ENCODE peak calls at places on chromosomes 3 and 15, in nine cellular contexts. C is transverse colon, F is tibial nerve, M is stomach, L is A549, N is HepG2, R is H1, K is sigmoid colon, U is ovary. O is an unnamed sample.
A peak's percentile ranks its signal among the peaks of the same experiment; 100 is the strongest.

GRCh38 chr15:90232941-90233700 is 620 bp downstream of the CIB1 start:
- DNase-seq in L (peak; percentile 85), U (no peak), N (peak; percentile 84), F (no peak), M (peak; percentile 74), K (peak; percentile 83), C (peak; percentile 87), R (peak; percentile 84), O (peak; percentile 85)

GRCh38 chr15:30065025-30065801 is 17.5 kb upstream of the GOLGA8J start:
- DNase-seq in L (no peak), K (no peak), F (no peak), N (no peak), C (no peak), U (no peak), M (no peak), R (no peak), O (peak; percentile 39)

GRCh38 chr3:64291345-64291744 is 66.1 kb upstream of the PRICKLE2 start:
- DNase-seq in U (peak; percentile 36), M (no peak), R (no peak), K (peak; percentile 83), N (no peak), F (no peak), L (peak; percentile 47), C (peak; percentile 11), O (no peak)

GRCh38 chr3:126553284-126553811 is 5.4 kb downstream of the C3orf22 start:
- DNase-seq in C (peak; percentile 2), M (peak; percentile 17), F (no peak), N (no peak), L (no peak), U (no peak), K (no peak), R (no peak), O (peak; percentile 10)

GRCh38 chr3:65979152-65979551 is 59.6 kb downstream of the MAGI1 start:
- DNase-seq in R (no peak), U (peak; percentile 21), L (no peak), K (no peak), C (no peak), N (no peak), M (no peak), F (no peak), O (no peak)

GRCh38 chr3:119494597-119494996 is 3.8 kb upstream of the TIMMDC1 start:
- DNase-seq in U (no peak), M (no peak), N (no peak), F (no peak), R (no peak), L (no peak), C (no peak), K (no peak), O (no peak)

GRCh38 chr3:3200632-3201212 is 21.2 kb upstream of the CRBN start:
- DNase-seq in R (no peak), U (peak; percentile 40), C (peak; percentile 15), N (peak; percentile 71), M (peak; percentile 41), K (no peak), F (peak; percentile 14), L (peak; percentile 68), O (no peak)

GRCh38 chr15:40436116-40436891 is 4.4 kb upstream of the BAHD1 start:
- DNase-seq in U (peak; percentile 58), N (no peak), M (no peak), F (no peak), R (peak; percentile 77), L (no peak), C (peak; percentile 49), K (no peak), O (no peak)

GRCh38 chr15:66846811-66847210 is 144.8 kb downstream of the SMAD6 start:
- DNase-seq in R (no peak), N (no peak), K (no peak), C (no peak), L (no peak), M (no peak), U (no peak), F (no peak), O (no peak)

GRCh38 chr3:13077431-13078157 is 4.4 kb upstream of the IQSEC1 start:
- DNase-seq in N (no peak), M (peak; percentile 45), F (no peak), K (no peak), R (no peak), U (no peak), C (no peak), L (no peak), O (no peak)

GRCh38 chr3:185912929-185913901 is 24.6 kb downstream of the TRA2B start:
- DNase-seq in F (no peak), M (no peak), U (no peak), L (no peak), C (no peak), K (no peak), N (no peak), R (no peak), O (no peak)

GRCh38 chr3:118181274-118181673 is 853.4 kb downstream of the IGSF11 start:
- DNase-seq in L (no peak), F (no peak), N (no peak), C (no peak), R (no peak), K (no peak), M (no peak), U (no peak), O (no peak)

GRCh38 chr3:125366132-125366531 is 9.0 kb downstream of the ZNF148 start:
- DNase-seq in R (no peak), U (no peak), N (no peak), M (no peak), L (no peak), C (no peak), K (no peak), F (no peak), O (no peak)

GRCh38 chr3:11045536-11045935 is 53.0 kb downstream of the SLC6A1 start:
- DNase-seq in L (no peak), U (no peak), R (no peak), C (no peak), N (no peak), F (no peak), M (no peak), K (peak; percentile 13), O (no peak)

GRCh38 chr3:155494332-155494731 is 200.8 kb upstream of the STRIT1 start:
- DNase-seq in K (no peak), L (no peak), R (no peak), F (no peak), N (no peak), C (no peak), M (no peak), U (no peak), O (no peak)

GRCh38 chr3:7875858-7876442 is 625.7 kb upstream of the LMCD1 start:
- DNase-seq in K (no peak), L (no peak), F (no peak), U (no peak), C (no peak), R (no peak), M (no peak), N (no peak), O (no peak)

GRCh38 chr3:168604767-168605166 is 509.0 kb upstream of the GOLIM4 start:
- DNase-seq in K (no peak), F (no peak), M (no peak), N (no peak), L (no peak), U (no peak), C (no peak), R (no peak), O (no peak)

GRCh38 chr3:133469140-133469731 is 69.4 kb downstream of the BFSP2 start:
- DNase-seq in F (no peak), K (no peak), U (no peak), M (no peak), L (no peak), C (no peak), N (peak; percentile 91), R (no peak), O (no peak)

DNA sequence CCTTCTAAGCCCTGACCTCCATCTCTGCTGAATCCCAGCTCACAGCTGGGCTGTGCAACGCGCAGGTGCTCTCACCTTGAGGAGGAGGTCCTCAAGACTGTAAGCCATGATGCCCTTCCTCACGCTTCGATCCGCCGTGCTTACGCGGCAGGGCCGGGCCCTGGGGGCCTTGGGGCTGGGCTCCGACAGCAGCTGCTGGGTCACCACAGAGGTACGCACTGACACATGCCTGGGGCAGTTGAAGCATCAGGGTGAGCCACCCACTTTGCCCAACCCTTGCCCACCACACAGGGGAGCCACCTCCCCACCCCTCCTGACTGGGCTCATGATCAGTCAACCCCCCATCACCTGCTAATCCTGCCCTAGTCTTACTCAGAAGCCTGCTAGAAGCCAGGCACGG is 3.1 kb downstream of the CIDEC start:
- DNase-seq in M (no peak), U (no peak), R (no peak), N (no peak), C (no peak), F (no peak), L (no peak), K (no peak), O (no peak)
- H3K4me3 ChIP-seq in M (no peak overlapping the region), U (no peak overlapping the region), R (no peak overlapping the region), N (no peak overlapping the region), C (no peak overlapping the region), F (no peak overlapping the region), L (no peak overlapping the region), K (no peak overlapping the region), O (no peak overlapping the region)

GRCh38 chr15:91456251-91456718 is 356.2 kb downstream of the SV2B start:
- DNase-seq in N (no peak), L (peak; percentile 70), K (no peak), C (no peak), M (no peak), R (no peak), U (no peak), F (no peak), O (no peak)
- H3K27ac ChIP-seq in N (no peak overlapping the region), L (peak overlapping the region; percentile 63), K (no peak overlapping the region), C (no peak overlapping the region), M (peak overlapping the region; percentile 4), R (no peak overlapping the region), U (no peak overlapping the region), F (no peak overlapping the region), O (no peak overlapping the region)

DNA sequence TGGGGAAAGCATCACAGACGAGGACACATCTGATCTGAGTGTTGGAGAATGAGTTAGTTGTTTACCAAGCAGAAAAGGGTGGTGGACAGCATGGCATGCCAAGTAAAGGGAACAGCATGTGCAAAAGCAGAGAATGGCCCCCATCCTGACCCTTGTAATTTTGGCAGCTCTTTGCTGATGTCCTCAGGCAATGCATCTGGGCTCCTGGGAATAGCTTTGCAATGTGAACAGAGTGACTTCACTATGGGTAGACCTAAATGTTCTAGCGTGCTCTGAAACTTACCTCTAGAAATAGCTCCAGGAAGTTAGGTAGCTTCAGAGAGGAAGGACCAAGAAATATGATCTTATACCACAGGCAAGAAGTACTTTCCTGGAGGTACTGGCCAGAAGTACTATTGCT is 263.4 kb downstream of the LPP start:
- DNase-seq in M (no peak), K (no peak), R (no peak), L (no peak), F (no peak), N (no peak), U (no peak), C (no peak), O (no peak)
- TF ChIP-seq EP300 in M (peak; percentile 68), K (no peak), R (no peak), L (no peak), F (peak; percentile 48), N (no peak), U (no peak), C (no peak), O (peak; percentile 12)

DNA sequence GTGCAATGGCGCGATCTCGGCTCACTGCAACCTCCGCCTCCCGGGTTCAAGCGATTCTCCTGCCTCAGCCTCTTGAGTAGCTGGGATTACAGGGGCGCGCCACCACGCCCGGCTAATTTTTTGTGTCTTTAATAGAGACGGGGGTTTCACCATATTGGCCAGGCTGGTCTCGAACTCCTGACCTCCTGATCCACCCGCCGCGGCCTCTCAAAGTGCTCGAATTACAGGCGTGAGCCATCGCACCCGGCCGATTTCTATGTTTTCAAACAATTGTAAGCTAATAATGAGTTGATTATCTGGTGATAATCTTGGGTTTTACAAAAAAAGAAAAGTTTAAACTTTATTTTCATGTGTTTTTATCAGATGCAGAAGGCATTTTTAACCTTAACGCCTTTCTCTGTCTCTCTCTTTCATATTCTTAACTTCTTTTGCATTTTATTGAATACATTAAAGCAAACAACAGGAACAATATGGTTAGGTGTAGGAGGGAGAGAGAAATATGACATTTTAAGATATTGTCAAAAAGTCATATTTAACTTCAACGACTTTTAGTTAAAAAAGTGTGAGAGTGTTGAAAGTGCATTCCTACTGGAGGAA is 3.2 kb upstream of the MEIS2 start:
- DNase-seq in C (no peak), R (no peak), N (no peak), F (no peak), M (no peak), K (no peak), L (no peak), U (no peak), O (no peak)
- H3K4me3 ChIP-seq in C (peak overlapping the region; percentile 70), R (no peak overlapping the region), N (no peak overlapping the region), F (no peak overlapping the region), M (peak overlapping the region; percentile 79), K (peak overlapping the region; percentile 83), L (no peak overlapping the region), U (peak overlapping the region; percentile 81), O (no peak overlapping the region)

O was measured in upper lobe of left lung.